ENCODE peak calls at places on chromosomes 16 and 17, in four cellular contexts. Y is CD8-positive, alpha-beta T cell; E is IMR-90; Z is NCI-H1105. J is an unnamed sample.

GRCh38 chr16:4947722-4948503 is 10.2 kb upstream of the SEC14L5 start:
- DNase-seq in Y (no peak), E (no peak), Z (no peak), J (no peak)

GRCh38 chr17:50181601-50182345 is 16.0 kb downstream of the SGCA start:
- DNase-seq in Y (no peak), E (peak; percentile 65), Z (no peak), J (no peak)

GRCh38 chr16:55294947-55295346 is 29.1 kb upstream of the IRX6 start:
- DNase-seq in Y (no peak), E (no peak), Z (no peak), J (no peak)

GRCh38 chr17:80941171-80941570 is 50.5 kb upstream of the CHMP6 start:
- DNase-seq in Y (no peak), E (no peak), Z (no peak), J (no peak)

GRCh38 chr16:15511759-15512487 is 77.5 kb downstream of the BMERB1 start:
- DNase-seq in Y (no peak), E (no peak), Z (no peak), J (no peak)

GRCh38 chr17:36085710-36086268 is 4.2 kb downstream of the CCL3 start:
- DNase-seq in Y (no peak), E (no peak), Z (no peak), J (no peak)

GRCh38 chr16:180101-180920 is at the start of gene HBQ1:
- DNase-seq in Y (peak; percentile 20), E (no peak), Z (no peak), J (peak; percentile 16)

GRCh38 chr16:14070877-14071575 is at the start of gene MRTFB:
- DNase-seq in Y (peak; percentile 75), E (peak; percentile 27), Z (peak; percentile 75), J (peak; percentile 61)

GRCh38 chr16:88427376-88427775 is 25.7 kb upstream of the ZFPM1 start:
- DNase-seq in Y (no peak), E (no peak), Z (no peak), J (no peak)

GRCh38 chr16:48535831-48536599 is 74.0 kb downstream of the N4BP1 start:
- DNase-seq in Y (no peak), E (peak; percentile 31), Z (peak; percentile 79), J (no peak)

GRCh38 chr17:75611746-75612437 is 21.3 kb upstream of the SMIM5 start:
- DNase-seq in Y (no peak), E (no peak), Z (no peak), J (no peak)

GRCh38 chr16:9056061-9056460 is 35.4 kb upstream of the HAPSTR1 start:
- DNase-seq in Y (no peak), E (no peak), Z (no peak), J (no peak)

GRCh38 chr17:13362341-13363122 is 239.2 kb downstream of the HS3ST3A1 start:
- DNase-seq in Y (no peak), E (peak; percentile 91), Z (no peak), J (no peak)

GRCh38 chr17:48555183-48555615 is 10.3 kb upstream of the HOXB2 start:
- DNase-seq in Y (no peak), E (peak; percentile 99), Z (peak; percentile 56), J (peak; percentile 82)

J was measured in lung microvascular endothelial cell.